ENCODE peak calls at places on chromosomes 2 and 18, in four cellular contexts. Y is H1, F is IMR-90, J is H9. H is an unnamed sample.

GRCh38 chr18:80108122-80108536 is 933 bp upstream of the ADNP2 start:
- DNase-seq in Y (no peak), F (no peak), J (no peak), H (no peak)

GRCh38 chr2:166270376-166270775 is 105.4 kb downstream of the SCN9A start:
- DNase-seq in Y (no peak), F (no peak), J (no peak), H (no peak)

GRCh38 chr2:232761301-232761907 is 15.0 kb downstream of the KCNJ13 start:
- DNase-seq in Y (no peak), F (peak; percentile 41), J (no peak), H (peak; percentile 44)

GRCh38 chr2:18545384-18545783 is 15.1 kb downstream of the RDH14 start:
- DNase-seq in Y (no peak), F (peak; percentile 86), J (no peak), H (no peak)

GRCh38 chr2:165016772-165017411 is 61.6 kb upstream of the SLC38A11 start:
- DNase-seq in Y (no peak), F (peak; percentile 65), J (peak; percentile 46), H (peak; percentile 73)

GRCh38 chr2:129481306-129482219 is 497.9 kb upstream of the RAB6C start:
- DNase-seq in Y (no peak), F (no peak), J (no peak), H (no peak)

GRCh38 chr2:85655961-85656403 is 12.0 kb downstream of the SFTPB start:
- DNase-seq in Y (no peak), F (peak; percentile 65), J (no peak), H (no peak)

GRCh38 chr2:118668431-118669424 is 178.7 kb downstream of the EN1 start:
- DNase-seq in Y (no peak), F (peak; percentile 95), J (no peak), H (peak; percentile 70)

GRCh38 chr2:19863303-19864041 is 38.3 kb downstream of the TTC32 start:
- DNase-seq in Y (peak; percentile 88), F (peak; percentile 45), J (peak; percentile 96), H (peak; percentile 95)

GRCh38 chr18:27599202-27599829 is 414.2 kb upstream of the CHST9 start:
- DNase-seq in Y (no peak), F (peak; percentile 28), J (peak; percentile 50), H (peak; percentile 59)

GRCh38 chr2:68272246-68272987 is 20.1 kb upstream of the PPP3R1 start:
- DNase-seq in Y (no peak), F (no peak), J (no peak), H (no peak)

GRCh38 chr2:42044939-42045338 is 2.9 kb upstream of the PKDCC start:
- DNase-seq in Y (no peak), F (no peak), J (no peak), H (no peak)

DNA sequence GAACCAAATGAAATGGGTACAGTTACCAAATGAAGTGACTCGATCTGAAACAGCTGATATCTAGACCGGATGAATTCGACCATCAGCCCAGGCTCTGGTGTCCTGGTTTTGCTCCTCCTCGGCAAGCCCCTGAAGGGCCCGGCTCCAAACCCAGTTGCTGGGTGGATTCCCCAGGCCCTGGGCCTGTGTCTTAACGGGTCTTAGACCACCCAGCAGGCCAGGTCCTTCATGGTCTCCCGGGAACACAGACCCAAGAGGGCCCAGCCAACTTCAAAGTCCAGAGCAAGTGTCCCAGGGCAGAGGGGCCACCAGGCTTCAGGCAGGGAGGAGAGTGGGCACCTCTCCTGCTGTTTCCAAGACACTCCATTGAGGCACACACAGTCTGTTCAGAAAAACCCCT is 26.7 kb upstream of the NMUR1 start:
- DNase-seq in Y (no peak), F (no peak), J (no peak), H (no peak)
- H3K56ac ChIP-seq in Y (no peak overlapping the region), F (no peak overlapping the region), J (no peak overlapping the region), H (no peak overlapping the region)

GRCh38 chr18:54296017-54296416 is 26.7 kb downstream of the POLI start:
- DNase-seq in Y (no peak), F (peak; percentile 32), J (no peak), H (peak; percentile 13)
- H3K56ac ChIP-seq in Y (no peak overlapping the region), F (no peak overlapping the region), J (no peak overlapping the region), H (no peak overlapping the region)

DNA sequence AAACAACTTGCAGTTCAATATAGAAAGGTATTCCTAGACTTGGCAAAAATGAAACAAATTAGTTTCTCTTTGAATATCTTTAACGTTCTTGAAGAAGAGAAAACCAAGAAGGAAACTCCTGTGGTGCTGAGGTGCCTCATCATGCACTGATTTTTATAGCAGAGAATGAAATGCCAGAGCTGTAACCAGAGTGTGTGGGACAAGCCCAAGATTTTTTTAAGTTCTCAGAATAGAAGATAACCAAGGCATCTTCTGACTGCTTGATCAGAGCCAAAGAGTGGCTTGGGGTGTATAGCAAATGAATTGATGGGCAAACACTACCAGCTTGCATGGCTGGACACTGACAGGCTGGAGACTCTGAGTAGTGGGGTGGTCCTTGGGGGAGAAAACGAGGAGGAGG is 7.9 kb downstream of the FHOD3 start:
- DNase-seq in Y (no peak), F (no peak), J (no peak), H (no peak)
- H3K56ac ChIP-seq in Y (no peak overlapping the region), F (no peak overlapping the region), J (no peak overlapping the region), H (no peak overlapping the region)

DNA sequence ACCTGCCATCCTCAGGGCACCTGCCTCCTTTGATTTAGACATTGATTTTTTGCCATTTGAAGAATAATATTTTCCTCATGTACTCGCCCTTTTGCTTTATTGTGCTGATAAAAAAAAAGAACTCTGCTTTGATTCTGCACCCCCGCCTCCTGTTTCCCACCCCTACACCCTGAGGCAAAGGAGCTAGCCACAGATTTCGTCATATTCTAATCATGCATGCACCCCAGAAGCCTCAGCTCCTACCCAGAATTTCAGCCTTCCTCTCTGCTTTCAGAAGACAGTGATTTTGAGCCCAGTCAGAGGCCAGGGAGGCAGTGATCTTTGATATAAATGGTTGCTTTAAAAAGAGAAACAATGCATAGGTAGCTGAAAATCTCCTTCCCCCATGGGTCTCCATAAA is 329.0 kb downstream of the PTPRM start:
- DNase-seq in Y (no peak), F (no peak), J (no peak), H (no peak)
- H3K56ac ChIP-seq in Y (no peak overlapping the region), F (no peak overlapping the region), J (no peak overlapping the region), H (no peak overlapping the region)

GRCh38 chr2:100741880-100742814 is 77.8 kb upstream of the NPAS2 start:
- DNase-seq in Y (no peak), F (peak; percentile 98), J (no peak), H (no peak)

GRCh38 chr2:100742884-100743283 is 77.1 kb upstream of the NPAS2 start:
- DNase-seq in Y (no peak), F (peak; percentile 98), J (no peak), H (no peak)

GRCh38 chr2:100736121-100736915 is 83.6 kb upstream of the NPAS2 start:
- DNase-seq in Y (no peak), F (no peak), J (no peak), H (no peak)

GRCh38 chr2:100744184-100744583 is 75.8 kb upstream of the NPAS2 start:
- DNase-seq in Y (no peak), F (no peak), J (no peak), H (no peak)

GRCh38 chr2:100739735-100740432 is 80.1 kb upstream of the NPAS2 start:
- DNase-seq in Y (no peak), F (no peak), J (no peak), H (no peak)
- H3K56ac ChIP-seq in Y (no peak overlapping the region), F (no peak overlapping the region), J (no peak overlapping the region), H (no peak overlapping the region)

DNA sequence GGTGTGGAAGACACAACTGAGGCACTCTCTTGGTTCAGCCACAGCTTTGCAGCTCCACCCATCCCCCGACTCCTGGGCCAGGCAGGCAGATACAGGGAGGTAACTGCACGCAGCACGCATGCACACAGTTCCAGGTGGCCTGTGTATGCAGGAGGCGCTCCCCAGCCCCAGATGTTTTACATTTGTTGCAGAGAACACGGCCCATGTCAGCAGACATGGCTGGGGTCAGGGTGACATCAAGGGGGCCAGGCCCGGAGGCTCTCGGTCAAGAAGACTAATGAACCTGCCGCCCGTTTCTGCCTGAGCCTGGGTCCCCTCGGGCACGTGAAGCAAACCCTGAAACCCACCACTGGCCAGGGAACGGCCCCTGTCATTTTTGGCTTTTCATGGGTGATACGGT is 57.3 kb downstream of the TWIST2 start:
- DNase-seq in Y (no peak), F (no peak), J (no peak), H (no peak)
- H3K56ac ChIP-seq in Y (no peak overlapping the region), F (no peak overlapping the region), J (no peak overlapping the region), H (no peak overlapping the region)

GRCh38 chr2:122101319-122101718 is 345.9 kb downstream of the TSN start:
- DNase-seq in Y (no peak), F (no peak), J (peak; percentile 50), H (peak; percentile 43)
- H3K56ac ChIP-seq in Y (no peak overlapping the region), F (no peak overlapping the region), J (no peak overlapping the region), H (peak overlapping the region; percentile 5)

GRCh38 chr2:158325782-158326335 is 130.7 kb downstream of the CCDC148 start:
- DNase-seq in Y (no peak), F (no peak), J (no peak), H (no peak)
- H3K56ac ChIP-seq in Y (no peak overlapping the region), F (no peak overlapping the region), J (no peak overlapping the region), H (no peak overlapping the region)